ENCODE peak calls at places on chromosome 1, in ten cellular contexts. C, P, Y, Z, D, J, N, W, K and G are unnamed samples.

GRCh38 chr1:213564215-213564659 is 423.5 kb upstream of the PROX1 start:
- DNase-seq in C (peak), P (no peak), Y (no peak), Z (no peak), D (no peak), J (no peak), N (no peak), W (no peak), K (no peak), G (no peak)

GRCh38 chr1:31063636-31064035 is 1.9 kb downstream of the PUM1 start:
- DNase-seq in C (no peak), P (no peak), Y (no peak), Z (no peak), D (no peak), J (no peak), N (no peak), W (no peak), K (no peak), G (no peak)

GRCh38 chr1:117685936-117686806 is 80.3 kb downstream of the TENT5C start:
- DNase-seq in C (no peak), P (no peak), Y (no peak), Z (no peak), D (no peak), J (no peak), N (no peak), W (no peak), K (peak), G (peak)

GRCh38 chr1:215530401-215530984 is 36.6 kb upstream of the KCTD3 start:
- DNase-seq in C (no peak), P (no peak), Y (no peak), Z (no peak), D (no peak), J (no peak), N (no peak), W (no peak), K (no peak), G (no peak)

GRCh38 chr1:114091711-114092110 is 62.0 kb downstream of the SYT6 start:
- DNase-seq in C (no peak), P (no peak), Y (no peak), Z (no peak), D (no peak), J (no peak), N (no peak), W (no peak), K (no peak), G (no peak)

GRCh38 chr1:75133754-75134655 is at the start of gene LHX8:
- DNase-seq in C (peak), P (no peak), Y (no peak), Z (no peak), D (no peak), J (no peak), N (no peak), W (no peak), K (no peak), G (peak)

GRCh38 chr1:175148068-175148467 is 44.5 kb downstream of the KIAA0040 start:
- DNase-seq in C (no peak), P (no peak), Y (no peak), Z (no peak), D (no peak), J (no peak), N (no peak), W (no peak), K (no peak), G (no peak)

GRCh38 chr1:230682882-230683610 is 30.9 kb downstream of the AGT start:
- DNase-seq in C (peak), P (no peak), Y (no peak), Z (no peak), D (no peak), J (no peak), N (no peak), W (no peak), K (no peak), G (peak)

GRCh38 chr1:42730988-42731387 is 9.0 kb downstream of the CLDN19 start:
- DNase-seq in C (peak), P (peak), Y (peak), Z (peak), D (no peak), J (no peak), N (no peak), W (no peak), K (no peak), G (no peak)